ENCODE peak calls at places on chromosomes 4 and X, in five cellular contexts. G is NCI-H1436, M is AG04450, C is omental fat pad, V is A549. D is an unnamed sample.

GRCh38 chr4:78298618-78299017 is 241.5 kb downstream of the FRAS1 start:
- DNase-seq in G (no peak), M (no peak), C (no peak), V (no peak), D (no peak)

GRCh38 chr4:26081795-26082498 is 167.9 kb downstream of the SMIM20 start:
- DNase-seq in G (peak), M (no peak), C (no peak), V (peak), D (no peak)

GRCh38 chrX:69127466-69127865 is 37.8 kb downstream of the PJA1 start:
- DNase-seq in G (no peak), M (no peak), C (no peak), V (no peak), D (no peak)

GRCh38 chr4:6625256-6625655 is 15.2 kb upstream of the MRFAP1 start:
- DNase-seq in G (no peak), M (no peak), C (no peak), V (no peak), D (no peak)

GRCh38 chr4:99458911-99459447 is 23.8 kb upstream of the ADH7 start:
- DNase-seq in G (no peak), M (no peak), C (no peak), V (no peak), D (no peak)

GRCh38 chrX:42519666-42520231 is 258.2 kb downstream of the PPP1R2C start:
- DNase-seq in G (no peak), M (no peak), C (no peak), V (peak), D (no peak)

GRCh38 chr4:174278467-174278866 is 5.0 kb downstream of the FBXO8 start:
- DNase-seq in G (peak), M (no peak), C (no peak), V (no peak), D (no peak)

GRCh38 chr4:135508006-135508714 is 1306.6 kb upstream of the PABPC4L start:
- DNase-seq in G (no peak), M (peak), C (no peak), V (peak), D (no peak)

GRCh38 chr4:40719008-40719623 is 30.6 kb upstream of the NSUN7 start:
- DNase-seq in G (peak), M (no peak), C (no peak), V (peak), D (no peak)

GRCh38 chrX:82934980-82935379 is 573.1 kb upstream of the POU3F4 start:
- DNase-seq in G (no peak), M (no peak), C (no peak), V (no peak), D (no peak)

GRCh38 chr4:158676076-158676475 is 4.0 kb downstream of the ETFDH start:
- DNase-seq in G (no peak), M (no peak), C (no peak), V (no peak), D (no peak)